ENCODE peak calls at places on chromosome 1, in six cellular contexts. J, G, X, R, E and B are unnamed samples.

GRCh38 chr1:44632511-44633072 is 41.7 kb downstream of the TMEM53 start:
- DNase-seq in X (no peak), R (peak; percentile 24), G (no peak), J (no peak), E (no peak), B (no peak)

GRCh38 chr1:31788825-31789256 is 24.7 kb upstream of the ADGRB2 start:
- DNase-seq in X (peak; percentile 28), R (no peak), E (no peak), J (no peak), G (no peak), B (peak; percentile 38)

GRCh38 chr1:197884173-197884572 is 18.3 kb upstream of the C1orf53 start:
- DNase-seq in R (no peak), J (no peak), X (no peak), G (no peak), E (no peak), B (no peak)

GRCh38 chr1:53025034-53025777 is 36.8 kb upstream of the PODN start:
- DNase-seq in G (no peak), E (peak; percentile 69), R (peak; percentile 24), J (no peak), X (peak; percentile 44), B (no peak)

GRCh38 chr1:113835686-113836290 is 23.5 kb upstream of the RSBN1 start:
- DNase-seq in J (no peak), G (no peak), X (no peak), R (no peak), E (no peak), B (peak; percentile 51)

GRCh38 chr1:185565314-185565713 is 168.9 kb upstream of the HMCN1 start:
- DNase-seq in E (no peak), J (no peak), R (no peak), X (peak; percentile 73), G (no peak), B (no peak)

GRCh38 chr1:15948091-15948591 is 27.8 kb downstream of the ZBTB17 start:
- DNase-seq in J (no peak), G (no peak), X (no peak), R (no peak), E (peak; percentile 45), B (no peak)

GRCh38 chr1:26582053-26582835 is 52.7 kb downstream of the RPS6KA1 start:
- DNase-seq in E (no peak), G (no peak), J (no peak), X (no peak), R (no peak), B (no peak)

GRCh38 chr1:14862114-14862513 is 263.6 kb downstream of the KAZN start:
- DNase-seq in X (no peak), J (no peak), R (no peak), G (no peak), E (no peak), B (no peak)

GRCh38 chr1:116338400-116338799 is 34.6 kb upstream of the ATP1A1 start:
- DNase-seq in E (no peak), R (no peak), G (no peak), J (no peak), X (no peak), B (no peak)